ENCODE peak calls at places on chromosomes 1 and 21, in eight cellular contexts. One of them, this sample, is unnamed.

GRCh38 chr1:21909787-21910503 is 27.2 kb downstream of the HSPG2 start:
- DNase-seq in uterus: peak
- DNase-seq in astrocyte of the cerebellum: no peak
- DNase-seq in heart left ventricle: peak
- DNase-seq in brain microvascular endothelial cell: peak
- DNase-seq in lung: no peak
- DNase-seq in mucosa of descending colon: peak
- DNase-seq in BJ: no peak
- DNase-seq in this sample: no peak

GRCh38 chr1:31348449-31348848 is 24.4 kb downstream of the FABP3 start:
- DNase-seq in uterus: no peak
- DNase-seq in astrocyte of the cerebellum: no peak
- DNase-seq in heart left ventricle: no peak
- DNase-seq in brain microvascular endothelial cell: no peak
- DNase-seq in lung: no peak
- DNase-seq in mucosa of descending colon: no peak
- DNase-seq in BJ: no peak
- DNase-seq in this sample: no peak

GRCh38 chr1:116574581-116575291 is 3.9 kb upstream of the CD58 start:
- DNase-seq in uterus: peak
- DNase-seq in astrocyte of the cerebellum: peak
- DNase-seq in heart left ventricle: peak
- DNase-seq in brain microvascular endothelial cell: peak
- DNase-seq in lung: peak
- DNase-seq in mucosa of descending colon: no peak
- DNase-seq in BJ: no peak
- DNase-seq in this sample: no peak

GRCh38 chr1:199404976-199405375 is 622.5 kb upstream of the NR5A2 start:
- DNase-seq in uterus: no peak
- DNase-seq in astrocyte of the cerebellum: peak
- DNase-seq in heart left ventricle: no peak
- DNase-seq in brain microvascular endothelial cell: no peak
- DNase-seq in lung: no peak
- DNase-seq in mucosa of descending colon: no peak
- DNase-seq in BJ: peak
- DNase-seq in this sample: no peak

GRCh38 chr1:234561322-234561721 is 48.7 kb downstream of the IRF2BP2 start:
- DNase-seq in uterus: peak
- DNase-seq in astrocyte of the cerebellum: no peak
- DNase-seq in heart left ventricle: no peak
- DNase-seq in brain microvascular endothelial cell: no peak
- DNase-seq in lung: no peak
- DNase-seq in mucosa of descending colon: no peak
- DNase-seq in BJ: no peak
- DNase-seq in this sample: no peak

GRCh38 chr1:216207154-216207553 is 216.1 kb downstream of the USH2A start:
- DNase-seq in uterus: no peak
- DNase-seq in astrocyte of the cerebellum: no peak
- DNase-seq in heart left ventricle: no peak
- DNase-seq in brain microvascular endothelial cell: no peak
- DNase-seq in lung: no peak
- DNase-seq in mucosa of descending colon: no peak
- DNase-seq in BJ: no peak
- DNase-seq in this sample: no peak

GRCh38 chr1:156060937-156061636 is at the start of gene RAB25:
- DNase-seq in uterus: no peak
- DNase-seq in astrocyte of the cerebellum: no peak
- DNase-seq in heart left ventricle: no peak
- DNase-seq in brain microvascular endothelial cell: no peak
- DNase-seq in lung: peak
- DNase-seq in mucosa of descending colon: peak
- DNase-seq in BJ: no peak
- DNase-seq in this sample: peak

GRCh38 chr1:220409751-220410370 is 118.1 kb upstream of the MARK1 start:
- DNase-seq in uterus: no peak
- DNase-seq in astrocyte of the cerebellum: no peak
- DNase-seq in heart left ventricle: no peak
- DNase-seq in brain microvascular endothelial cell: peak
- DNase-seq in lung: no peak
- DNase-seq in mucosa of descending colon: no peak
- DNase-seq in BJ: no peak
- DNase-seq in this sample: no peak

GRCh38 chr1:223504741-223505140 is 111.5 kb downstream of the CCDC185 start:
- DNase-seq in uterus: no peak
- DNase-seq in astrocyte of the cerebellum: peak
- DNase-seq in heart left ventricle: no peak
- DNase-seq in brain microvascular endothelial cell: peak
- DNase-seq in lung: peak
- DNase-seq in mucosa of descending colon: no peak
- DNase-seq in BJ: peak
- DNase-seq in this sample: peak

GRCh38 chr1:33986389-33987095 is 122.7 kb downstream of the HMGB4 start:
- DNase-seq in uterus: no peak
- DNase-seq in astrocyte of the cerebellum: peak
- DNase-seq in heart left ventricle: peak
- DNase-seq in brain microvascular endothelial cell: no peak
- DNase-seq in lung: peak
- DNase-seq in mucosa of descending colon: no peak
- DNase-seq in BJ: peak
- DNase-seq in this sample: peak

GRCh38 chr21:44927587-44928461 is 7.1 kb upstream of the ITGB2 start:
- DNase-seq in uterus: no peak
- DNase-seq in astrocyte of the cerebellum: no peak
- DNase-seq in heart left ventricle: peak
- DNase-seq in brain microvascular endothelial cell: peak
- DNase-seq in lung: peak
- DNase-seq in mucosa of descending colon: peak
- DNase-seq in BJ: no peak
- DNase-seq in this sample: no peak

GRCh38 chr1:159171254-159171687 is at the start of gene CADM3:
- DNase-seq in uterus: no peak
- DNase-seq in astrocyte of the cerebellum: no peak
- DNase-seq in heart left ventricle: no peak
- DNase-seq in brain microvascular endothelial cell: no peak
- DNase-seq in lung: no peak
- DNase-seq in mucosa of descending colon: peak
- DNase-seq in BJ: no peak
- DNase-seq in this sample: no peak

GRCh38 chr21:23223882-23224281 is 2225.7 kb downstream of the NCAM2 start:
- DNase-seq in uterus: no peak
- DNase-seq in astrocyte of the cerebellum: no peak
- DNase-seq in heart left ventricle: no peak
- DNase-seq in brain microvascular endothelial cell: no peak
- DNase-seq in lung: no peak
- DNase-seq in mucosa of descending colon: no peak
- DNase-seq in BJ: no peak
- DNase-seq in this sample: no peak

GRCh38 chr1:113786055-113786454 is 26.2 kb downstream of the RSBN1 start:
- DNase-seq in uterus: no peak
- DNase-seq in astrocyte of the cerebellum: no peak
- DNase-seq in heart left ventricle: no peak
- DNase-seq in brain microvascular endothelial cell: no peak
- DNase-seq in lung: no peak
- DNase-seq in mucosa of descending colon: no peak
- DNase-seq in BJ: no peak
- DNase-seq in this sample: no peak

GRCh38 chr1:113780363-113781146 is 21.3 kb upstream of the PHTF1 start:
- DNase-seq in uterus: no peak
- DNase-seq in astrocyte of the cerebellum: no peak
- DNase-seq in heart left ventricle: no peak
- DNase-seq in brain microvascular endothelial cell: no peak
- DNase-seq in lung: no peak
- DNase-seq in mucosa of descending colon: no peak
- DNase-seq in BJ: no peak
- DNase-seq in this sample: peak

GRCh38 chr1:113782451-113782850 is 23.2 kb upstream of the PHTF1 start:
- DNase-seq in uterus: no peak
- DNase-seq in astrocyte of the cerebellum: no peak
- DNase-seq in heart left ventricle: no peak
- DNase-seq in brain microvascular endothelial cell: no peak
- DNase-seq in lung: no peak
- DNase-seq in mucosa of descending colon: no peak
- DNase-seq in BJ: no peak
- DNase-seq in this sample: no peak

GRCh38 chr1:113784104-113784779 is 25.0 kb upstream of the PHTF1 start:
- DNase-seq in uterus: no peak
- DNase-seq in astrocyte of the cerebellum: no peak
- DNase-seq in heart left ventricle: no peak
- DNase-seq in brain microvascular endothelial cell: no peak
- DNase-seq in lung: no peak
- DNase-seq in mucosa of descending colon: no peak
- DNase-seq in BJ: no peak
- DNase-seq in this sample: no peak

DNA sequence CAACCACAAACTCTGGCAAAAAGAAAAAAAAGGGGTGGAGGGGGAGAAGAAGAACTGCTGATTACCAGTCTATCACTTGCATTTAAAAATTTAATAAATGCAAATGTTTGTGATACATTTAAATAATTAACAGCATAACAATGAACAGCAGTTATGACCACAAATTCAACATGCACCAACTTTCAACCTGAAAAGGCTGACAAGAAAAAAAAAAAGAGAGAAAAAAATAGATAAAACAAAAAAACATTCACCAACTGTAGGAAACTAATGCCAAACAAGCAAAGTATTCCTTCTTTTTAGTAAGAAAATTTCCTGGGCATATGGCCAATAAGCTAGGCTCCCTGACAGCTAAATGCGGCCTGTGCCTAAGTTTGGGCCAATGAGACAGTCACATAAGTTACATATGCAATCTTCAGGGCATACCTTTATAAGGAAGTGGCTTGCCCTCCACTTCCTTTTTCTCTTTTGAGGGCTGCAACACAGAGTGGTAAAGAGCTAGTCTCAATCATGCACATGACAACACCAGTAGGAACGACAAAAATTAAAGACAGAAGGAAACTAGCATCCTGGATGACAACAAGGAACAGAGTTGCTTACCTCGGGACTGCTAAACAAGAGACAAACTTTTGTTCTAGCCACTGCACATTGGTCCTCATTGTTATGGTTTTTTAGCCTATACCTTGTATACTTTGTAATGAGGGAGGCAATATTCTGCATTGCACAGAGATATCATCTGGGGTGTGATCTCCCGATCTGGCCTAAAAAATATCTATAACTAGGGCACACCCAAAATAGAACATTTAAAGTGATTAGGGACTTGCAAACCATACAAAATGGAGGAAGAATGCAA is 24.2 kb upstream of the PHTF1 start:
- DNase-seq in uterus: no peak
- DNase-seq in astrocyte of the cerebellum: no peak
- DNase-seq in heart left ventricle: peak
- DNase-seq in brain microvascular endothelial cell: peak
- DNase-seq in lung: peak
- DNase-seq in mucosa of descending colon: no peak
- DNase-seq in BJ: no peak
- DNase-seq in this sample: no peak
- H3K4me3 ChIP-seq in uterus: no peak
- H3K4me3 ChIP-seq in astrocyte of the cerebellum: no peak
- H3K4me3 ChIP-seq in heart left ventricle: no peak
- H3K4me3 ChIP-seq in brain microvascular endothelial cell: no peak
- H3K4me3 ChIP-seq in lung: no peak
- H3K4me3 ChIP-seq in mucosa of descending colon: no peak
- H3K4me3 ChIP-seq in BJ: no peak
- H3K4me3 ChIP-seq in this sample: no peak

DNA sequence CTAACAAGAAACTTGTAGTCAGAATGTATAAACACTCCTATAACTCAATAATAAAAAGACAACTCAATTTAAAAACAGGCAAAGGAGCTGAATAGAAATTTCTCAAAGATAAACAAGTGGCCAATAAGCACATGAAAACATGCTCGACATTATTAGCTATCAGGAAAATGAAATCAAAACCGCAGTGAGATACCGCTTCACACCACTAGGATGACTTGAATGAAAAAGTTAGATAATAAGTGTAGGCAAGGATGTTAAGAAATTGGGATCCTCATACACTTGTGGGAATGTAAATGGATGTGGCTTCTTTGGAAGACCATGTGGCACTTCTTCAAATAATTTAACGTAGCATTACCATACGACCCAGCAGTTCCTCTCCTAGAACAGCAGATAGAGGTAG is 8.9 kb downstream of the RALGPS2 start:
- DNase-seq in uterus: no peak
- DNase-seq in astrocyte of the cerebellum: no peak
- DNase-seq in heart left ventricle: no peak
- DNase-seq in brain microvascular endothelial cell: no peak
- DNase-seq in lung: no peak
- DNase-seq in mucosa of descending colon: no peak
- DNase-seq in BJ: no peak
- DNase-seq in this sample: no peak
- TF ChIP-seq CTCF in uterus: no peak
- TF ChIP-seq CTCF in astrocyte of the cerebellum: peak
- TF ChIP-seq CTCF in heart left ventricle: no peak
- TF ChIP-seq CTCF in brain microvascular endothelial cell: peak
- TF ChIP-seq CTCF in lung: no peak
- TF ChIP-seq CTCF in mucosa of descending colon: no peak
- TF ChIP-seq CTCF in BJ: peak
- TF ChIP-seq CTCF in this sample: no peak

DNA sequence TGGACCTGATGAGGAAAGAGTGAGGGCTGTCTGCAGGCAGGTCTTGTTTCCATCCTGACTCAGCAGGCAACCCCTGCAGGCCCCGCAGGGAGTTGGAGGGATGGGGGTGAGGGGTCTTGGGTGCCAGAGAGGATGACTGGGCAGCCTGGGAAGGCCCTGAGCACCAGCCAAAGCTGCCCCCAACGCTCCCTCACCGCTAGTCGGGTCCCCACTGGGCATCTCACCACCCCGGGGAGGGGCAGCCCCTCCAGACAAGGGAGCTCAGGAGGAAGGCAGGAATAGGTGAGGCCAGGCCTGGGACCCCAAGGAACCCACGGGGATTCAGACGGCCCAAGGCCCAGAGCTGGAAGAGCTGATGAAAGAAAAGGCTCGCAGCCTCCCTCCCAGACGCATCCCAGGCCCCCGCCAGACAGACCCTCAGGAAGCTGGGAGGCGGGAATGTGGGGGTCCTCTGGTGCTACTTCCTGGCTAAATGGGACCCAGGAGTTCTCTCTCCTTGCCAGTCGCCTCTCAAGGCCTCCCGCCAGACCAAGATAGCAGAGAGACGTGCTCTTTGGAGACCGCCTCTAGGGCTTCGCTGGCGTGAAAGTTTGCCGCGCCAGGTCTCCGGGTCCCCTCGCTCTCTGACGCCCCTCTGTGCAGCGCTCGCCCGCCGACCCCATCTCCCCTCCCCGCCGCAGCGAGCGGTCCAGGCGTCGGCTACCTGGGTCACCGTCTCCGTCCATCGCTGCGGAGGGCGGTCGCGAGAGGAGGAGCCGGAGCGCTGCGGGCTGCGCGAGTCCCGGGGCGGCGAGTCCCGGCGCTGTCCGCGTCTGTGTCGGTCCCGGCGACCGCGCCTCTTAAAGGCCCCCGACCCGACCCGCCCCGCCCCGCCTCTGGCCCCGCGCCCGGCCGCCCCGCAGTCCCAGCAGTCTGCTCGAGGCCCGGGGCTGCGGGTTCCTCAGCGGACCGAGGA is at the start of gene FBXO2:
- DNase-seq in uterus: no peak
- DNase-seq in astrocyte of the cerebellum: no peak
- DNase-seq in heart left ventricle: no peak
- DNase-seq in brain microvascular endothelial cell: no peak
- DNase-seq in lung: no peak
- DNase-seq in mucosa of descending colon: no peak
- DNase-seq in BJ: no peak
- DNase-seq in this sample: no peak
- H3K4me3 ChIP-seq in uterus: peak
- H3K4me3 ChIP-seq in astrocyte of the cerebellum: peak
- H3K4me3 ChIP-seq in heart left ventricle: peak
- H3K4me3 ChIP-seq in brain microvascular endothelial cell: peak
- H3K4me3 ChIP-seq in lung: peak
- H3K4me3 ChIP-seq in mucosa of descending colon: peak
- H3K4me3 ChIP-seq in BJ: peak
- H3K4me3 ChIP-seq in this sample: peak

GRCh38 chr1:201696217-201696761 is 132.7 kb upstream of the IPO9 start:
- DNase-seq in uterus: peak
- DNase-seq in astrocyte of the cerebellum: peak
- DNase-seq in heart left ventricle: peak
- DNase-seq in brain microvascular endothelial cell: peak
- DNase-seq in lung: peak
- DNase-seq in mucosa of descending colon: no peak
- DNase-seq in BJ: peak
- DNase-seq in this sample: peak
- TF ChIP-seq CTCF in uterus: peak
- TF ChIP-seq CTCF in astrocyte of the cerebellum: no peak
- TF ChIP-seq CTCF in heart left ventricle: no peak
- TF ChIP-seq CTCF in brain microvascular endothelial cell: peak
- TF ChIP-seq CTCF in lung: no peak
- TF ChIP-seq CTCF in mucosa of descending colon: no peak
- TF ChIP-seq CTCF in BJ: peak
- TF ChIP-seq CTCF in this sample: no peak